ENCODE peak calls at places on chromosomes 4 and X, in seven cellular contexts. One of them, this sample, is unnamed.

GRCh38 chrX:50697691-50698090 is 116.3 kb downstream of the SHROOM4 start:
- DNase-seq in posterior vena cava: no peak
- DNase-seq in dorsolateral prefrontal cortex: no peak
- DNase-seq in GM12891: no peak
- DNase-seq in NCI-H2081: no peak
- DNase-seq in CD4-positive, alpha-beta T cell: no peak
- DNase-seq in activated CD8-positive, alpha-beta memory T cell treated with anti-CD3 and anti-CD28 coated beads for 4 hours: no peak
- DNase-seq in this sample: no peak

GRCh38 chr4:112521123-112522116 is 5.4 kb upstream of the NEUROG2 start:
- DNase-seq in posterior vena cava: no peak
- DNase-seq in dorsolateral prefrontal cortex: no peak
- DNase-seq in GM12891: no peak
- DNase-seq in NCI-H2081: no peak
- DNase-seq in CD4-positive, alpha-beta T cell: no peak
- DNase-seq in activated CD8-positive, alpha-beta memory T cell treated with anti-CD3 and anti-CD28 coated beads for 4 hours: no peak
- DNase-seq in this sample: no peak

GRCh38 chrX:97400492-97400891 is 516.8 kb downstream of the RPA4 start:
- DNase-seq in posterior vena cava: no peak
- DNase-seq in dorsolateral prefrontal cortex: no peak
- DNase-seq in GM12891: no peak
- DNase-seq in NCI-H2081: no peak
- DNase-seq in CD4-positive, alpha-beta T cell: no peak
- DNase-seq in activated CD8-positive, alpha-beta memory T cell treated with anti-CD3 and anti-CD28 coated beads for 4 hours: no peak
- DNase-seq in this sample: no peak

GRCh38 chr4:119286377-119287002 is 35.4 kb downstream of the FABP2 start:
- DNase-seq in posterior vena cava: no peak
- DNase-seq in dorsolateral prefrontal cortex: no peak
- DNase-seq in GM12891: no peak
- DNase-seq in NCI-H2081: no peak
- DNase-seq in CD4-positive, alpha-beta T cell: peak; percentile 5
- DNase-seq in activated CD8-positive, alpha-beta memory T cell treated with anti-CD3 and anti-CD28 coated beads for 4 hours: no peak
- DNase-seq in this sample: no peak

GRCh38 chr4:174764105-174764729 is 64.8 kb downstream of the GLRA3 start:
- DNase-seq in posterior vena cava: no peak
- DNase-seq in dorsolateral prefrontal cortex: no peak
- DNase-seq in GM12891: no peak
- DNase-seq in NCI-H2081: peak; percentile 32
- DNase-seq in CD4-positive, alpha-beta T cell: no peak
- DNase-seq in activated CD8-positive, alpha-beta memory T cell treated with anti-CD3 and anti-CD28 coated beads for 4 hours: no peak
- DNase-seq in this sample: peak; percentile 19

GRCh38 chr4:107721436-107722090 is 1.5 kb upstream of the PAPSS1 start:
- DNase-seq in posterior vena cava: no peak
- DNase-seq in dorsolateral prefrontal cortex: no peak
- DNase-seq in GM12891: peak; percentile 17
- DNase-seq in NCI-H2081: no peak
- DNase-seq in CD4-positive, alpha-beta T cell: peak; percentile 30
- DNase-seq in activated CD8-positive, alpha-beta memory T cell treated with anti-CD3 and anti-CD28 coated beads for 4 hours: peak; percentile 23
- DNase-seq in this sample: no peak

GRCh38 chr4:38210396-38211114 is 250.4 kb downstream of the PTTG2 start:
- DNase-seq in posterior vena cava: no peak
- DNase-seq in dorsolateral prefrontal cortex: no peak
- DNase-seq in GM12891: no peak
- DNase-seq in NCI-H2081: no peak
- DNase-seq in CD4-positive, alpha-beta T cell: no peak
- DNase-seq in activated CD8-positive, alpha-beta memory T cell treated with anti-CD3 and anti-CD28 coated beads for 4 hours: no peak
- DNase-seq in this sample: no peak

GRCh38 chr4:93684571-93684970 is 144.0 kb upstream of the ATOH1 start:
- DNase-seq in posterior vena cava: no peak
- DNase-seq in dorsolateral prefrontal cortex: no peak
- DNase-seq in GM12891: no peak
- DNase-seq in NCI-H2081: no peak
- DNase-seq in CD4-positive, alpha-beta T cell: no peak
- DNase-seq in activated CD8-positive, alpha-beta memory T cell treated with anti-CD3 and anti-CD28 coated beads for 4 hours: no peak
- DNase-seq in this sample: no peak

GRCh38 chrX:8845060-8845459 is 43.9 kb upstream of the FAM9A start:
- DNase-seq in posterior vena cava: no peak
- DNase-seq in dorsolateral prefrontal cortex: no peak
- DNase-seq in GM12891: no peak
- DNase-seq in NCI-H2081: no peak
- DNase-seq in CD4-positive, alpha-beta T cell: no peak
- DNase-seq in activated CD8-positive, alpha-beta memory T cell treated with anti-CD3 and anti-CD28 coated beads for 4 hours: no peak
- DNase-seq in this sample: no peak

GRCh38 chrX:13868481-13869040 is 51.7 kb upstream of the GPM6B start:
- DNase-seq in posterior vena cava: no peak
- DNase-seq in dorsolateral prefrontal cortex: no peak
- DNase-seq in GM12891: no peak
- DNase-seq in NCI-H2081: no peak
- DNase-seq in CD4-positive, alpha-beta T cell: no peak
- DNase-seq in activated CD8-positive, alpha-beta memory T cell treated with anti-CD3 and anti-CD28 coated beads for 4 hours: no peak
- DNase-seq in this sample: no peak

GRCh38 chrX:22015144-22015750 is 16.9 kb upstream of the PHEX start:
- DNase-seq in posterior vena cava: no peak
- DNase-seq in dorsolateral prefrontal cortex: no peak
- DNase-seq in GM12891: no peak
- DNase-seq in NCI-H2081: no peak
- DNase-seq in CD4-positive, alpha-beta T cell: no peak
- DNase-seq in activated CD8-positive, alpha-beta memory T cell treated with anti-CD3 and anti-CD28 coated beads for 4 hours: no peak
- DNase-seq in this sample: no peak

This sample was measured in NCI-H446.